ENCODE peak calls at places on chromosomes 13 and 19, in nine cellular contexts. H is OCI-LY7; P is ascending aorta; F is CD8-positive, alpha-beta memory T cell; V is HCT116; C is mesendoderm; B is brain microvascular endothelial cell; J is psoas muscle; O is CD8-positive, alpha-beta T cell. D is an unnamed sample.
A peak's percentile ranks its signal among the peaks of the same experiment; 100 is the strongest.

GRCh38 chr13:72953391-72953960 is 105.3 kb upstream of the KLF5 start:
- DNase-seq in F (no peak), P (no peak), J (no peak), V (no peak), C (no peak), B (no peak), H (no peak), O (no peak), D (no peak)

GRCh38 chr19:12783226-12783848 is 7.9 kb upstream of the JUNB start:
- DNase-seq in P (peak; percentile 62), O (no peak), V (no peak), H (no peak), F (no peak), B (no peak), C (no peak), J (no peak), D (no peak)

GRCh38 chr19:3548594-3548993 is 8.8 kb downstream of the MFSD12 start:
- DNase-seq in P (no peak), H (no peak), C (no peak), O (no peak), V (no peak), F (no peak), J (no peak), B (no peak), D (peak; percentile 65)

GRCh38 chr13:51814825-51815650 is 11.1 kb upstream of the DHRS12 start:
- DNase-seq in O (peak; percentile 61), F (peak; percentile 64), P (peak; percentile 76), C (peak; percentile 79), J (peak; percentile 68), H (peak; percentile 90), V (peak; percentile 60), B (peak; percentile 53), D (no peak)

GRCh38 chr19:13154911-13155471 is 4.8 kb downstream of the IER2 start:
- DNase-seq in O (peak; percentile 56), V (peak; percentile 91), H (peak; percentile 87), B (peak; percentile 41), C (peak; percentile 95), F (peak; percentile 83), P (peak; percentile 84), J (peak; percentile 68), D (peak; percentile 90)

GRCh38 chr13:74795526-74795925 is 661.3 kb upstream of the KLF12 start:
- DNase-seq in J (no peak), O (no peak), C (no peak), P (no peak), B (no peak), V (no peak), F (no peak), H (no peak), D (no peak)

GRCh38 chr19:32407004-32407992 is 1.7 kb downstream of the DPY19L3 start:
- DNase-seq in J (peak; percentile 63), V (no peak), F (no peak), O (no peak), H (no peak), B (peak; percentile 12), P (peak; percentile 74), C (peak; percentile 10), D (peak; percentile 66)

GRCh38 chr13:113026391-113026910 is 57.4 kb downstream of the MCF2L start:
- DNase-seq in J (no peak), O (no peak), B (no peak), H (no peak), F (no peak), V (no peak), P (no peak), C (no peak), D (no peak)

GRCh38 chr13:98415326-98416070 is 161.4 kb downstream of the STK24 start:
- DNase-seq in V (no peak), O (no peak), P (no peak), C (no peak), J (no peak), B (no peak), H (no peak), F (no peak), D (no peak)

GRCh38 chr19:50252111-50252886 is 48.9 kb downstream of the MYH14 start:
- DNase-seq in V (no peak), J (no peak), B (peak; percentile 16), C (peak; percentile 65), F (no peak), H (peak; percentile 41), P (no peak), O (peak; percentile 5), D (no peak)

GRCh38 chr19:45636275-45636674 is 2.9 kb downstream of the EML2 start:
- DNase-seq in C (no peak), H (no peak), P (no peak), V (no peak), J (no peak), B (no peak), F (no peak), O (no peak), D (no peak)

GRCh38 chr13:109869312-109870237 is 83.2 kb upstream of the IRS2 start:
- DNase-seq in P (peak; percentile 85), B (peak; percentile 27), H (no peak), V (no peak), J (peak; percentile 80), O (peak; percentile 3), F (no peak), C (peak; percentile 47), D (peak; percentile 69)

GRCh38 chr13:52128714-52129700 is at the start of gene NEK5:
- DNase-seq in C (peak; percentile 84), F (peak; percentile 24), B (peak; percentile 29), O (peak; percentile 37), J (peak; percentile 75), H (no peak), P (peak; percentile 78), V (peak; percentile 27), D (peak; percentile 70)

GRCh38 chr13:41401371-41401770 is 56.0 kb upstream of the RGCC start:
- DNase-seq in O (no peak), F (no peak), V (no peak), C (peak; percentile 70), H (peak; percentile 26), J (no peak), B (no peak), P (no peak), D (no peak)

GRCh38 chr19:19477705-19478383 is 37.5 kb downstream of the TSSK6 start:
- DNase-seq in C (no peak), P (no peak), J (peak; percentile 32), O (no peak), B (no peak), V (no peak), H (no peak), F (no peak), D (no peak)
- H3K27ac ChIP-seq in C (no peak overlapping the region), P (no peak overlapping the region), J (no peak overlapping the region), O (no peak overlapping the region), B (no peak overlapping the region), V (no peak overlapping the region), H (no peak overlapping the region), F (no peak overlapping the region), D (no peak overlapping the region)

GRCh38 chr19:41994994-41995958 is 1.2 kb upstream of the ATP1A3 start:
- DNase-seq in P (no peak), J (no peak), H (no peak), C (no peak), F (no peak), O (no peak), V (no peak), B (no peak), D (no peak)
- H3K27ac ChIP-seq in P (no peak overlapping the region), J (no peak overlapping the region), H (no peak overlapping the region), C (no peak overlapping the region), F (no peak overlapping the region), O (no peak overlapping the region), V (no peak overlapping the region), B (no peak overlapping the region), D (no peak overlapping the region)

GRCh38 chr19:51754770-51755169 is 3.1 kb upstream of the FPR1 start:
- DNase-seq in H (no peak), V (no peak), J (no peak), P (peak; percentile 3), F (no peak), B (no peak), O (no peak), C (no peak), D (no peak)
- H3K27ac ChIP-seq in H (no peak overlapping the region), V (no peak overlapping the region), J (no peak overlapping the region), P (no peak overlapping the region), F (no peak overlapping the region), B (no peak overlapping the region), O (no peak overlapping the region), C (no peak overlapping the region), D (peak overlapping the region; percentile 82)

GRCh38 chr13:83086948-83087347 is 795.3 kb downstream of the SLITRK1 start:
- DNase-seq in O (no peak), P (no peak), C (no peak), B (no peak), J (no peak), H (no peak), V (no peak), F (no peak), D (no peak)

GRCh38 chr13:83088858-83089257 is 793.4 kb downstream of the SLITRK1 start:
- DNase-seq in F (no peak), P (no peak), O (no peak), C (peak; percentile 1), B (no peak), J (no peak), H (no peak), V (no peak), D (no peak)

GRCh38 chr13:83085186-83085900 is 796.9 kb downstream of the SLITRK1 start:
- DNase-seq in H (no peak), C (no peak), V (no peak), B (no peak), F (no peak), P (no peak), O (no peak), J (no peak), D (no peak)
- H3K27ac ChIP-seq in H (no peak overlapping the region), C (no peak overlapping the region), V (no peak overlapping the region), B (no peak overlapping the region), F (no peak overlapping the region), P (no peak overlapping the region), O (no peak overlapping the region), J (no peak overlapping the region), D (no peak overlapping the region)

GRCh38 chr19:42471554-42472249 is 29.0 kb upstream of the CXCL17 start:
- DNase-seq in J (no peak), B (peak; percentile 9), H (peak; percentile 17), C (no peak), P (no peak), V (no peak), F (no peak), O (no peak), D (no peak)
- H3K27ac ChIP-seq in J (no peak overlapping the region), B (no peak overlapping the region), H (peak overlapping the region; percentile 4), C (no peak overlapping the region), P (no peak overlapping the region), V (no peak overlapping the region), F (no peak overlapping the region), O (no peak overlapping the region), D (no peak overlapping the region)